ENCODE peak calls at places on chromosomes 16 and 17, in six cellular contexts. M is NCI-H1417; Q is MM.1S; F is stimulated activated CD4-positive, alpha-beta T cell treated with anti-CD3 and anti-CD28 coated beads, Interleukin-1b, Interleukin-23, amount 100 ng/mL, for 24 hours; P is cardiac muscle cell; O is fibroblast of mammary gland. U is an unnamed sample.

GRCh38 chr16:73191111-73192046 is 143.5 kb upstream of the ZFHX3 start:
- DNase-seq in M (no peak), Q (no peak), F (no peak), P (no peak), O (no peak), U (no peak)

GRCh38 chr17:58330544-58330996 is 2.0 kb upstream of the TSPOAP1 start:
- DNase-seq in M (no peak), Q (no peak), F (peak), P (no peak), O (no peak), U (peak)

GRCh38 chr17:48894886-48895285 is 2.3 kb downstream of the ATP5MC1 start:
- DNase-seq in M (no peak), Q (no peak), F (no peak), P (no peak), O (no peak), U (peak)

GRCh38 chr16:50153648-50154368 is 702 bp downstream of the TENT4B start:
- DNase-seq in M (peak), Q (peak), F (peak), P (peak), O (no peak), U (peak)

GRCh38 chr16:3057181-3058166 is 8.0 kb upstream of the IL32 start:
- DNase-seq in M (no peak), Q (no peak), F (no peak), P (no peak), O (no peak), U (no peak)

GRCh38 chr17:285751-286422 is 66.7 kb downstream of the RPH3AL start:
- DNase-seq in M (no peak), Q (no peak), F (no peak), P (no peak), O (no peak), U (no peak)

GRCh38 chr17:48513653-48514482 is 16.9 kb downstream of the HOXB1 start:
- DNase-seq in M (no peak), Q (peak), F (no peak), P (no peak), O (no peak), U (no peak)

GRCh38 chr17:19703106-19703775 is 13.1 kb downstream of the SLC47A2 start:
- DNase-seq in M (no peak), Q (no peak), F (no peak), P (peak), O (no peak), U (no peak)

GRCh38 chr16:24853169-24853824 is 7.5 kb downstream of the SLC5A11 start:
- DNase-seq in M (no peak), Q (no peak), F (no peak), P (peak), O (peak), U (peak)

GRCh38 chr16:11781773-11782172 is 15.3 kb downstream of the ZC3H7A start:
- DNase-seq in M (peak), Q (no peak), F (no peak), P (no peak), O (no peak), U (no peak)

GRCh38 chr17:27206447-27206846 is 87.5 kb upstream of the WSB1 start:
- DNase-seq in M (no peak), Q (no peak), F (no peak), P (no peak), O (peak), U (peak)

GRCh38 chr16:57614546-57615343 is 13.7 kb upstream of the ADGRG1 start:
- DNase-seq in M (no peak), Q (no peak), F (peak), P (no peak), O (no peak), U (no peak)

GRCh38 chr16:31897283-31897682 is 23.7 kb downstream of the ZNF267 start:
- DNase-seq in M (no peak), Q (no peak), F (no peak), P (no peak), O (no peak), U (no peak)

GRCh38 chr16:58684001-58684353 is 593 bp downstream of the SLC38A7 start:
- DNase-seq in M (peak), Q (no peak), F (no peak), P (peak), O (peak), U (peak)

GRCh38 chr16:87949071-87949744 is 2.0 kb upstream of the BANP start:
- DNase-seq in M (no peak), Q (no peak), F (no peak), P (no peak), O (no peak), U (no peak)

GRCh38 chr17:12402963-12403622 is 262.6 kb upstream of the MYOCD start:
- DNase-seq in M (no peak), Q (no peak), F (no peak), P (no peak), O (peak), U (no peak)

GRCh38 chr16:2331199-2331931 is 9.2 kb downstream of the ABCA3 start:
- DNase-seq in M (no peak), Q (no peak), F (no peak), P (no peak), O (no peak), U (no peak)

GRCh38 chr16:84380405-84380804 is 12.1 kb downstream of the ATP2C2 start:
- DNase-seq in M (no peak), Q (peak), F (no peak), P (no peak), O (no peak), U (peak)

GRCh38 chr16:4501071-4501478 is 24.9 kb downstream of the HMOX2 start:
- DNase-seq in M (no peak), Q (no peak), F (no peak), P (peak), O (peak), U (no peak)

GRCh38 chr17:36741019-36741902 is 139.9 kb downstream of the MRM1 start:
- DNase-seq in M (no peak), Q (no peak), F (no peak), P (no peak), O (no peak), U (no peak)

GRCh38 chr17:63480826-63481487 is 4.1 kb downstream of the ACE start:
- DNase-seq in M (peak), Q (no peak), F (no peak), P (no peak), O (no peak), U (peak)

GRCh38 chr16:89633064-89633631 is 19.7 kb downstream of the DPEP1 start:
- DNase-seq in M (peak), Q (no peak), F (no peak), P (no peak), O (peak), U (peak)

GRCh38 chr16:53980675-53981074 is 276.7 kb downstream of the FTO start:
- DNase-seq in M (no peak), Q (no peak), F (no peak), P (no peak), O (no peak), U (no peak)

GRCh38 chr17:76633628-76634328 is 9.8 kb downstream of the ST6GALNAC1 start:
- DNase-seq in M (no peak), Q (no peak), F (no peak), P (no peak), O (no peak), U (no peak)

GRCh38 chr17:78777886-78778285 is 4.2 kb downstream of the CYTH1 start:
- DNase-seq in M (no peak), Q (no peak), F (no peak), P (no peak), O (no peak), U (no peak)

GRCh38 chr17:57016764-57017116 is 38.8 kb downstream of the SCPEP1 start:
- DNase-seq in M (no peak), Q (no peak), F (no peak), P (no peak), O (peak), U (no peak)

GRCh38 chr17:79925242-79925957 is 86.2 kb upstream of the CBX4 start:
- DNase-seq in M (no peak), Q (no peak), F (no peak), P (peak), O (no peak), U (no peak)

GRCh38 chr16:67454852-67455251 is 23.9 kb downstream of the HSD11B2 start:
- DNase-seq in M (no peak), Q (no peak), F (no peak), P (no peak), O (no peak), U (no peak)

GRCh38 chr16:88839026-88839529 is 17.7 kb downstream of the GALNS start:
- DNase-seq in M (no peak), Q (no peak), F (no peak), P (no peak), O (no peak), U (no peak)

GRCh38 chr17:37770631-37771518 is 26.0 kb upstream of the HNF1B start:
- DNase-seq in M (peak), Q (peak), F (peak), P (peak), O (peak), U (peak)

GRCh38 chr16:55502801-55503366 is 6.0 kb upstream of the LPCAT2 start:
- DNase-seq in M (peak), Q (no peak), F (no peak), P (peak), O (peak), U (no peak)

GRCh38 chr17:43140396-43141332 is 15.5 kb upstream of the BRCA1 start:
- DNase-seq in M (no peak), Q (no peak), F (no peak), P (no peak), O (no peak), U (no peak)

GRCh38 chr17:68377771-68378201 is 79.5 kb downstream of the WIPI1 start:
- DNase-seq in M (no peak), Q (no peak), F (no peak), P (no peak), O (no peak), U (no peak)

GRCh38 chr17:57085448-57086068 is 512 bp downstream of the AKAP1 start:
- DNase-seq in M (peak), Q (peak), F (peak), P (peak), O (peak), U (peak)